ENCODE peak calls at places on chromosomes 16 and 17, in five cellular contexts. M is amygdala; R is HTR-8/SVneo; W is HFF-Myc; X is stimulated activated CD8-positive, alpha-beta memory T cell treated with anti-CD3 and anti-CD28 coated beads, Interleukin-4, amount 100 ng/mL, for 24 hours. V is an unnamed sample.

GRCh38 chr17:63833741-63834373 is 6.4 kb upstream of the FTSJ3 start:
- DNase-seq in M (no peak), R (no peak), W (no peak), X (no peak), V (no peak)

GRCh38 chr17:56710986-56711385 is 117.5 kb downstream of the NOG start:
- DNase-seq in M (no peak), R (peak; percentile 27), W (no peak), X (no peak), V (peak; percentile 88)

GRCh38 chr16:85386467-85387170 is 226.5 kb upstream of the GSE1 start:
- DNase-seq in M (no peak), R (no peak), W (no peak), X (no peak), V (no peak)

GRCh38 chr17:34242553-34242952 is 12.5 kb upstream of the CCL2 start:
- DNase-seq in M (no peak), R (no peak), W (no peak), X (no peak), V (no peak)

GRCh38 chr16:54437921-54438320 is 151.3 kb upstream of the IRX3 start:
- DNase-seq in M (no peak), R (no peak), W (no peak), X (no peak), V (no peak)

GRCh38 chr17:17402558-17402957 is 74.2 kb upstream of the MED9 start:
- DNase-seq in M (no peak), R (peak; percentile 56), W (no peak), X (no peak), V (peak; percentile 30)

GRCh38 chr16:1048442-1049112 is 24.0 kb upstream of the SSTR5 start:
- DNase-seq in M (peak; percentile 84), R (no peak), W (no peak), X (no peak), V (peak; percentile 13)

GRCh38 chr17:31533546-31534155 is 142.2 kb downstream of the RAB11FIP4 start:
- DNase-seq in M (no peak), R (peak; percentile 89), W (peak; percentile 46), X (no peak), V (peak; percentile 86)

GRCh38 chr17:77496401-77496801 is 355.6 kb downstream of the SEC14L1 start:
- DNase-seq in M (no peak), R (no peak), W (no peak), X (no peak), V (no peak)

GRCh38 chr17:51653902-51654301 is 393.6 kb downstream of the UTP18 start:
- DNase-seq in M (peak; percentile 6), R (no peak), W (no peak), X (no peak), V (no peak)

GRCh38 chr17:44912763-44913544 is 2.3 kb downstream of the GFAP start:
- DNase-seq in M (no peak), R (no peak), W (no peak), X (no peak), V (no peak)

GRCh38 chr17:55023626-55024025 is 55.1 kb downstream of the STXBP4 start:
- DNase-seq in M (no peak), R (no peak), W (no peak), X (no peak), V (no peak)

GRCh38 chr17:17981330-17981729 is 8.7 kb downstream of the DRC3 start:
- DNase-seq in M (no peak), R (no peak), W (no peak), X (no peak), V (no peak)

GRCh38 chr16:89958068-89958467 is 9.5 kb downstream of the DEF8 start:
- DNase-seq in M (no peak), R (peak; percentile 33), W (no peak), X (no peak), V (peak; percentile 14)

GRCh38 chr17:40035162-40035559 is 19.0 kb downstream of the MED24 start:
- DNase-seq in M (peak; percentile 13), R (no peak), W (no peak), X (no peak), V (peak; percentile 23)

GRCh38 chr17:39225974-39226683 is 384 bp upstream of the STAC2 start:
- DNase-seq in M (peak; percentile 35), R (peak; percentile 97), W (no peak), X (peak; percentile 63), V (no peak)

GRCh38 chr17:38464723-38465419 is 36.6 kb downstream of the ARHGAP23 start:
- DNase-seq in M (peak; percentile 83), R (peak; percentile 96), W (no peak), X (no peak), V (no peak)

GRCh38 chr16:22030087-22030812 is 22.3 kb downstream of the MOSMO start:
- DNase-seq in M (no peak), R (no peak), W (no peak), X (no peak), V (peak; percentile 62)

GRCh38 chr17:6471531-6472465 is 27.5 kb downstream of the PIMREG start:
- DNase-seq in M (no peak), R (peak; percentile 81), W (peak; percentile 20), X (no peak), V (no peak)

GRCh38 chr17:67246648-67247415 is 1.8 kb upstream of the HELZ start:
- DNase-seq in M (no peak), R (peak; percentile 68), W (no peak), X (no peak), V (peak; percentile 93)